ENCODE peak calls at places on chromosome 13, in five cellular contexts. U, S, Z, P and J are unnamed samples.

GRCh38 chr13:42266464-42266863 is 5.5 kb upstream of the AKAP11 start:
- DNase-seq in Z (peak), U (no peak), P (peak), S (no peak), J (no peak)

GRCh38 chr13:110347535-110348308 is 40.6 kb downstream of the COL4A2 start:
- DNase-seq in S (no peak), Z (no peak), P (peak), U (no peak), J (no peak)

GRCh38 chr13:47858042-47858677 is 142.9 kb downstream of the SUCLA2 start:
- DNase-seq in P (no peak), S (no peak), Z (no peak), U (no peak), J (no peak)

GRCh38 chr13:49958321-49958720 is 22.2 kb upstream of the SPRYD7 start:
- DNase-seq in P (no peak), U (no peak), S (no peak), Z (no peak), J (no peak)

GRCh38 chr13:103067751-103068563 is 1.7 kb upstream of the SLC10A2 start:
- DNase-seq in S (peak), P (peak), U (no peak), Z (peak), J (no peak)

GRCh38 chr13:49219647-49220034 is 497 bp upstream of the MLNR start:
- DNase-seq in S (no peak), U (no peak), P (no peak), Z (no peak), J (no peak)

GRCh38 chr13:112931028-112931934 is 37.7 kb upstream of the MCF2L start:
- DNase-seq in P (peak), Z (peak), S (peak), U (peak), J (peak)

GRCh38 chr13:31919241-31919640 is 112.3 kb upstream of the FRY start:
- DNase-seq in P (no peak), U (no peak), S (no peak), Z (no peak), J (no peak)

GRCh38 chr13:110407021-110407420 is 99.9 kb downstream of the COL4A2 start:
- DNase-seq in S (no peak), U (no peak), P (no peak), Z (no peak), J (no peak)

GRCh38 chr13:98252931-98253470 is 75.9 kb upstream of the RNF113B start:
- DNase-seq in P (no peak), Z (no peak), S (peak), U (no peak), J (no peak)

GRCh38 chr13:97307882-97308624 is 85.9 kb downstream of the MBNL2 start:
- DNase-seq in P (peak), S (no peak), U (peak), Z (peak), J (no peak)

GRCh38 chr13:47480121-47480520 is 521.0 kb downstream of the SUCLA2 start:
- DNase-seq in P (peak), Z (no peak), U (no peak), S (no peak), J (no peak)

GRCh38 chr13:79246575-79246949 is 159.5 kb downstream of the RBM26 start:
- DNase-seq in U (no peak), Z (no peak), S (no peak), P (peak), J (peak)

GRCh38 chr13:40059540-40060232 is 404.2 kb downstream of the COG6 start:
- DNase-seq in P (no peak), S (no peak), Z (no peak), U (no peak), J (no peak)

GRCh38 chr13:79910869-79911540 is 429.9 kb downstream of the SPRY2 start:
- DNase-seq in P (no peak), U (no peak), Z (no peak), S (no peak), J (no peak)

GRCh38 chr13:37870489-37870845 is 895 bp upstream of the TRPC4 start:
- DNase-seq in Z (no peak), U (no peak), P (no peak), S (no peak), J (no peak)

GRCh38 chr13:109794095-109794494 is 7.7 kb upstream of the IRS2 start:
- DNase-seq in Z (peak), U (no peak), P (no peak), S (no peak), J (no peak)

GRCh38 chr13:101706651-101707050 is 254.2 kb downstream of the ITGBL1 start:
- DNase-seq in U (no peak), Z (no peak), S (peak), P (peak), J (no peak)

GRCh38 chr13:89923731-89924130 is 1423.8 kb upstream of the MIR17HG start:
- DNase-seq in U (no peak), P (peak), S (no peak), Z (no peak), J (no peak)

GRCh38 chr13:53783466-53783865 is 754.9 kb downstream of the OLFM4 start:
- DNase-seq in S (peak), Z (no peak), U (no peak), P (no peak), J (no peak)

GRCh38 chr13:35838356-35838755 is 292.8 kb downstream of the DCLK1 start:
- DNase-seq in U (no peak), Z (no peak), S (no peak), P (peak), J (no peak)
- TF ChIP-seq CTCF in U (no peak), Z (no peak), S (no peak), P (no peak), J (no peak)

GRCh38 chr13:51287758-51288157 is 51.7 kb upstream of the SERPINE3 start:
- DNase-seq in Z (no peak), P (no peak), S (no peak), U (no peak), J (no peak)
- TF ChIP-seq EZH2phosphoT487 in Z (no peak), P (no peak), S (no peak), U (no peak), J (no peak)

GRCh38 chr13:106133025-106133424 is 402.4 kb downstream of the EFNB2 start:
- DNase-seq in S (no peak), Z (no peak), U (no peak), P (peak), J (no peak)
- TF ChIP-seq CTCF in S (no peak), Z (no peak), U (no peak), P (no peak), J (no peak)

GRCh38 chr13:20526664-20527063 is 1.0 kb upstream of the CRYL1 start:
- DNase-seq in P (no peak), Z (no peak), U (no peak), S (no peak), J (no peak)
- TF ChIP-seq EZH2phosphoT487 in P (no peak), Z (no peak), U (no peak), S (no peak), J (no peak)

DNA sequence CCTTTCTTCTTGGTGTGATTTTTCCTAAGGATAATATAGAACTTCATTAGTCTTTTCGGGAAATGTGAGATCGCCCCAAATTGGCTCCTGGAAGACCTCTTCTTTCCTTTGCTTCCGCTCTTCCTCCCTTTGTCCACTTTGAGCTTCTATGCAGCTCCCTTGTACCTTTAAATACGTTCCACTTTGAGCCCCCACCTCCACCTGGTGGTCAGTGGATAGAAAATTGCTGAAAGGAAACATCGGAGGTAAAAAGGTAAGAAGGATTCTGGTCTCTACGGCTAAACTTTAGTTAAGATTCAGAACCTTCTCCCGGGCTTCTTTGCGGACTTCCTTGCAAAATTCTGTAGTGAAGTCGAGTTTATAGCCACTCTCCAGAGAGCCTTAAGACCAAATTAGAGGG is 55.0 kb upstream of the TM9SF2 start:
- DNase-seq in U (no peak), S (no peak), P (peak), Z (peak), J (no peak)
- TF ChIP-seq CTCF in U (peak), S (peak), P (peak), Z (peak), J (no peak)

GRCh38 chr13:113935523-113935922 is 38.4 kb downstream of the C13orf46 start:
- DNase-seq in Z (no peak), U (peak), S (no peak), P (no peak), J (no peak)

GRCh38 chr13:113933901-113934300 is 40.0 kb downstream of the C13orf46 start:
- DNase-seq in U (no peak), S (no peak), P (no peak), Z (no peak), J (no peak)

GRCh38 chr13:113934576-113934975 is 39.3 kb downstream of the C13orf46 start:
- DNase-seq in U (peak), S (no peak), P (no peak), Z (no peak), J (no peak)

GRCh38 chr13:113936166-113936565 is 37.7 kb downstream of the C13orf46 start:
- DNase-seq in Z (no peak), U (peak), S (no peak), P (no peak), J (no peak)

DNA sequence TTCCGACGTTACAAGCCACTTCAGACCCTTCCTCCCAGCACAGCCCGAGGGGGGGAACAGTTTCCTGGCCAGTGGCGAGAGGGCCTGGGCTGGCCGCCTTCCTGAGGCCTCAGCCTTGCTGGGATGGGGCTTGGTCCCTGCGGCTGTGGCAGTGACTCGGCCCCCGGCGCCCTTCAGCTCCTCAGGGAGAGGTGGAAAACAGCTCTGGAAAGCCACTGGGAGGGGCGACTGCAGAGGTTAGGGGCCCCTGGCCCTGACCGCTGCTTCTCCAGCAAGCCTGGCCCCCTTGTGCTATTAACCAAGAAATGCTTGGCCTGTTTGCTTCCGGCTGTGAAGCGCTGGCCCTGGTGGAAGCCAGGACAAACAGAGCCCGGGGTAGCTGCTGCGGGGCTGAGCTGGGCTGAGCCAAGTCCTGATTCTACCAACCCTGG is 38.8 kb downstream of the C13orf46 start:
- DNase-seq in U (peak), P (no peak), Z (peak), S (no peak), J (no peak)
- TF ChIP-seq EZH2phosphoT487 in U (no peak), P (no peak), Z (no peak), S (no peak), J (no peak)

GRCh38 chr13:111534646-111535461 is 214.4 kb downstream of the TEX29 start:
- DNase-seq in P (no peak), U (no peak), Z (peak), S (no peak), J (no peak)

GRCh38 chr13:111531505-111531904 is 211.1 kb downstream of the TEX29 start:
- DNase-seq in S (peak), Z (no peak), P (peak), U (no peak), J (no peak)

GRCh38 chr13:111532111-111532510 is 211.7 kb downstream of the TEX29 start:
- DNase-seq in U (no peak), S (no peak), P (no peak), Z (peak), J (no peak)

GRCh38 chr13:111536239-111536638 is 215.8 kb downstream of the TEX29 start:
- DNase-seq in Z (no peak), U (no peak), P (no peak), S (no peak), J (no peak)

DNA sequence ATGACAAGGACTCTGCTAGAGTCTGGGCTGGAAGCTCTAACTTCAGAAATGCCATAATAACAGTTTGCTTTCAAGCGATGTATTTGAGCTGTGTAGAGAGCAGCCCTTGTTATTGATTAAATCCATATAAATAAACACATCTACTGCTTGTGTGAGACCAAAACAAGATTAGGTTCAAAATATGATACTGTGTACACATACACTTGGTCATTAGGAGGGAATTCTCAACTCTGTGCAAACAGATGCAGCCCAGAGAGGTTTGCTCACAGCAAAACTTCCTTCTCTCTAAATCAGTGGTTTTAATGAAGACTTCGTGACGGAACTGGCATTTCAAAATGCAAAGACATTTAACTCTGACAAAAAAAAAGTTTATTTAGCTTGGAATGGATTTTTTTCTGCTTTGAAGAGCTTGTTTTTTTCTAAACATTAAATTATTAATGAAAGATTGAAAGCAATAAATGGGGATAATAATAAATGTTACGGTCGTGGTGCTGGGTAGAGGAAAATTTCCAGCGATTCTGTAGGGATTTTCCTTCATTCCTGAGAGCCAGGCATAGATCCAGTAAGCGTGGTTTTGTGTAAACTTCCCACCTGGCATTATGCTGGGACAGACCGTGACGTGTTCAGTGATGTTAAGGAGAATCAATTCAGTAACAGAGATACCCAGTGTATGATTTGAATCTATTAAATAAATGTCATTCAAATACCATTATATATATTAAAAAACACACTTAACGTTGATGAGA is 213.6 kb downstream of the TEX29 start:
- DNase-seq in P (no peak), Z (no peak), U (no peak), S (no peak), J (no peak)
- TF ChIP-seq CTCF in P (no peak), Z (no peak), U (no peak), S (no peak), J (no peak)

GRCh38 chr13:73340069-73340468 is 281.3 kb downstream of the KLF5 start:
- DNase-seq in Z (no peak), S (no peak), U (no peak), P (peak), J (no peak)

GRCh38 chr13:73337511-73337910 is 278.7 kb downstream of the KLF5 start:
- DNase-seq in Z (no peak), U (no peak), S (no peak), P (no peak), J (no peak)

GRCh38 chr13:73339086-73339485 is 280.3 kb downstream of the KLF5 start:
- DNase-seq in Z (no peak), P (no peak), S (no peak), U (no peak), J (no peak)

GRCh38 chr13:73338389-73338788 is 279.6 kb downstream of the KLF5 start:
- DNase-seq in P (no peak), U (no peak), S (no peak), Z (no peak), J (no peak)

GRCh38 chr13:73341748-73342147 is 282.9 kb downstream of the KLF5 start:
- DNase-seq in U (no peak), P (peak), Z (peak), S (no peak), J (no peak)
- TF ChIP-seq EZH2phosphoT487 in U (no peak), P (no peak), Z (no peak), S (no peak), J (no peak)